ENCODE peak calls at places on chromosomes 12 and 14, in four cellular contexts. L, B, G and I are unnamed samples.

GRCh38 chr14:22850944-22851790 is 14.8 kb downstream of the MMP14 start:
- DNase-seq in L (peak; percentile 78), G (peak; percentile 93), B (peak; percentile 98), I (no peak)

GRCh38 chr14:29953501-29953900 is 25.9 kb upstream of the PRKD1 start:
- DNase-seq in G (no peak), B (no peak), L (no peak), I (no peak)

GRCh38 chr12:57767317-57767716 is 439 bp upstream of the CYP27B1 start:
- DNase-seq in L (no peak), G (no peak), B (no peak), I (no peak)

GRCh38 chr12:108190529-108190928 is 61.4 kb downstream of the WSCD2 start:
- DNase-seq in L (no peak), B (no peak), G (no peak), I (no peak)

GRCh38 chr12:132723764-132724140 is 13.1 kb downstream of the PGAM5 start:
- DNase-seq in B (peak; percentile 44), L (no peak), G (no peak), I (no peak)

GRCh38 chr14:101075801-101076413 is 172.4 kb upstream of the RTL1 start:
- DNase-seq in G (peak; percentile 55), B (no peak), L (no peak), I (no peak)

GRCh38 chr14:99758121-99758871 is 34.9 kb upstream of the EML1 start:
- DNase-seq in G (no peak), B (peak; percentile 96), L (no peak), I (no peak)

GRCh38 chr14:80275208-80275850 is 64.0 kb upstream of the DIO2 start:
- DNase-seq in L (no peak), G (no peak), B (peak; percentile 63), I (no peak)

GRCh38 chr14:53952533-53952932 is 4.1 kb downstream of the BMP4 start:
- DNase-seq in G (no peak), L (no peak), B (no peak), I (no peak)

GRCh38 chr14:90554341-90554740 is 157.5 kb downstream of the CALM1 start:
- DNase-seq in B (no peak), L (peak; percentile 86), G (no peak), I (no peak)

GRCh38 chr14:101400815-101401214 is 160.5 kb upstream of the DIO3 start:
- DNase-seq in G (no peak), B (peak; percentile 30), L (no peak), I (no peak)

GRCh38 chr12:71157601-71158233 is at the start of gene TSPAN8:
- DNase-seq in B (no peak), L (no peak), G (no peak), I (no peak)

GRCh38 chr12:1799882-1800645 is 20.3 kb upstream of the LRTM2 start:
- DNase-seq in G (no peak), L (no peak), B (no peak), I (no peak)

GRCh38 chr14:57816568-57817284 is 49.2 kb downstream of the SLC35F4 start:
- DNase-seq in B (no peak), L (no peak), G (no peak), I (no peak)

GRCh38 chr12:55250944-55251343 is 6.5 kb downstream of the OR6C74 start:
- DNase-seq in L (no peak), G (no peak), B (no peak), I (no peak)

GRCh38 chr14:84857571-84857970 is 672.4 kb upstream of the FLRT2 start:
- DNase-seq in B (no peak), L (no peak), G (no peak), I (no peak)

GRCh38 chr12:2853626-2854025 is 3.2 kb downstream of the TEX52 start:
- DNase-seq in L (peak; percentile 80), B (peak; percentile 74), G (peak; percentile 83), I (no peak)

GRCh38 chr12:48681738-48682532 is at the start of gene KANSL2:
- DNase-seq in B (peak; percentile 99), G (peak; percentile 99), L (peak; percentile 98), I (peak; percentile 99)

GRCh38 chr12:48680861-48681260 is 1.2 kb downstream of the KANSL2 start:
- DNase-seq in B (no peak), G (no peak), L (no peak), I (no peak)

GRCh38 chr12:48681416-48681737 is 661 bp downstream of the KANSL2 start:
- DNase-seq in G (no peak), B (peak; percentile 14), L (no peak), I (peak; percentile 46)

GRCh38 chr12:48677782-48678181 is 4.3 kb downstream of the KANSL2 start:
- DNase-seq in L (no peak), G (no peak), B (peak; percentile 41), I (no peak)

DNA sequence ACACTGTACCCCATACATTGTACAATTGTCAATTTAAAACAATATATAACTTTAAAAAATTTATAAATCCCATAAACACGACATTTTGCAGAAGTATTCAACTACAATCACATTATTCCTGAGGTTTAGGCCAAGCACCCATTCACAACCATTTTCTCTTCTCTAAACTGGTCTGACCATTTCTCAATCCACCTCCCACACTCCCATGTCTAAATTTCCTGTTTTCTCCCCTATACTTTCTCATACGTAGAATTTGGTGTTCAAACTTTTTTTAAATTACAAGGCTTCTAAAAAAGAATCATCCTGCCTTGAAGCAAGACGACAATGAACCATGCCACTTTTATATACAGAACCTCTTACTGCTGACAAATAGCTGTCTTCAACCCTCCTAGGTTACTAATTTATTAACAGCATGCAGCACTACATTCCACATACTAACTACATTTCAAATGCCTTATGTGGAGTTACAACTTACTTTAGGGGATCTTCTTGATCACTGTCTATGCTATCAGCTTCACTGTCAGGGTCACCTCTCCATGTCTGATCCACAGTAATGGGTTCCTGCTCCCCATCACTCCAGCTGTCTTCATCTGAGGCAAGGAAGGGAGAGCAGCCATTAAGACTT is 3.4 kb downstream of the KANSL2 start:
- DNase-seq in B (no peak), G (no peak), L (no peak), I (no peak)
- H3K4me1 ChIP-seq in B (peaks cover 4% of the 10 kb centered on the region), G (peaks cover 53% of the 10 kb centered on the region), L (peaks cover 10% of the 10 kb centered on the region), I (peaks cover 43% of the 10 kb centered on the region)

GRCh38 chr12:129193263-129193871 is 340.1 kb downstream of the GLT1D1 start:
- DNase-seq in L (no peak), G (no peak), B (no peak), I (peak; percentile 12)

GRCh38 chr12:129195081-129195480 is 341.8 kb downstream of the GLT1D1 start:
- DNase-seq in B (no peak), G (no peak), L (no peak), I (no peak)

GRCh38 chr12:129186952-129187351 is 333.7 kb downstream of the GLT1D1 start:
- DNase-seq in L (no peak), B (no peak), G (no peak), I (peak; percentile 1)

GRCh38 chr12:129185855-129186254 is 332.6 kb downstream of the GLT1D1 start:
- DNase-seq in L (no peak), G (no peak), B (no peak), I (no peak)

GRCh38 chr12:129190827-129191226 is 337.5 kb downstream of the GLT1D1 start:
- DNase-seq in G (no peak), B (no peak), L (no peak), I (no peak)
- H3K4me1 ChIP-seq in G (no peaks in the 10 kb centered on the region), B (no peaks in the 10 kb centered on the region), L (no peaks in the 10 kb centered on the region), I (no peaks in the 10 kb centered on the region)

DNA sequence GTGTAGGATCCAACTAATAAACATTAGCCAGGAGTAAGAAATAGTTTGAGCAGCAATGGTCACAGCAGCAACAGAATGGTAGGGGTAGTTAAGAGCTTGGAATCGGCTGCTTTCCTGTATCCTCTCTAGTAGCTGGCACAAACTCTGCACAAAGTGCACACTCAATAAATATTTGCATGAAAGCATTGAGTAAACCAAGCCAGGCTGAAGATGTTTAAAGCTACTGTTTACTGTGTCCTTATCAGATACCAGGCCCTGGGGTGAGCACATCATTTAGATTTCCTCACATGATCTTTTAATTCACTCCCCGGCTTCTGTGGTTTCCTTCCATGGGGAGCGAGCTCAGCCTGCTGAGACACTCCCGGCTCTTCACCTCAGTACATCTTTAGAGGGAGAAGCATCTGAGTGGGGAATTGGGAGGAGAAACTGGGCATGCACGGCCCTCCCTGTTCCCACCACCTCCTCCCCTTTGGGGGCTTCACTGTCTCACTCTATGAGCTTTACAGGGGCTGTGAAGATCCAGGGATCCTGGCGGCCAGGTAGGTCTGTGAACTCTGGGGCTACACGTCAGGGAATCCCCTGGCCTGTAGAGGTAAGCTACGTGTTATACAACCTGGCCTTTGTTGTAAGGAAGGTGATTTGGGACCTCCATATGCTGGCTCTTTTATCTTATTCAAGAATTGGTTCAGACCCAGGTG is 107.2 kb upstream of the VASH1 start:
- DNase-seq in B (no peak), G (no peak), L (no peak), I (no peak)
- H3K4me1 ChIP-seq in B (no peaks in the 10 kb centered on the region), G (no peaks in the 10 kb centered on the region), L (no peaks in the 10 kb centered on the region), I (no peaks in the 10 kb centered on the region)

GRCh38 chr14:102693006-102693755 is 84.1 kb upstream of the TRAF3 start:
- DNase-seq in G (no peak), L (no peak), B (no peak), I (no peak)

GRCh38 chr14:102694530-102695171 is 82.6 kb upstream of the TRAF3 start:
- DNase-seq in L (no peak), G (peak; percentile 70), B (peak; percentile 73), I (peak; percentile 78)

GRCh38 chr14:102696332-102696731 is 80.9 kb upstream of the TRAF3 start:
- DNase-seq in G (no peak), L (no peak), B (no peak), I (no peak)

GRCh38 chr14:102697125-102697900 is 79.9 kb upstream of the TRAF3 start:
- DNase-seq in L (no peak), B (no peak), G (no peak), I (no peak)

GRCh38 chr14:102695172-102695569 is 82.1 kb upstream of the TRAF3 start:
- DNase-seq in G (no peak), L (no peak), B (no peak), I (no peak)
- H3K4me1 ChIP-seq in G (peaks cover 25% of the 10 kb centered on the region), L (no peaks in the 10 kb centered on the region), B (no peaks in the 10 kb centered on the region), I (peaks cover 4% of the 10 kb centered on the region)

GRCh38 chr12:13368431-13368830 is 171.9 kb downstream of the EMP1 start:
- DNase-seq in L (no peak), G (no peak), B (no peak), I (no peak)
- H3K4me1 ChIP-seq in L (no peaks in the 10 kb centered on the region), G (no peaks in the 10 kb centered on the region), B (no peaks in the 10 kb centered on the region), I (no peaks in the 10 kb centered on the region)

GRCh38 chr14:69489495-69489894 is 5.0 kb downstream of the PLEKHD1 start:
- DNase-seq in L (no peak), B (no peak), G (no peak), I (no peak)

GRCh38 chr14:69485701-69486100 is 1.2 kb downstream of the PLEKHD1 start:
- DNase-seq in L (no peak), G (no peak), B (no peak), I (no peak)

GRCh38 chr14:69487771-69488170 is 3.2 kb downstream of the PLEKHD1 start:
- DNase-seq in G (no peak), B (no peak), L (no peak), I (no peak)

GRCh38 chr14:69485261-69485660 is 733 bp downstream of the PLEKHD1 start:
- DNase-seq in G (no peak), L (no peak), B (no peak), I (no peak)

DNA sequence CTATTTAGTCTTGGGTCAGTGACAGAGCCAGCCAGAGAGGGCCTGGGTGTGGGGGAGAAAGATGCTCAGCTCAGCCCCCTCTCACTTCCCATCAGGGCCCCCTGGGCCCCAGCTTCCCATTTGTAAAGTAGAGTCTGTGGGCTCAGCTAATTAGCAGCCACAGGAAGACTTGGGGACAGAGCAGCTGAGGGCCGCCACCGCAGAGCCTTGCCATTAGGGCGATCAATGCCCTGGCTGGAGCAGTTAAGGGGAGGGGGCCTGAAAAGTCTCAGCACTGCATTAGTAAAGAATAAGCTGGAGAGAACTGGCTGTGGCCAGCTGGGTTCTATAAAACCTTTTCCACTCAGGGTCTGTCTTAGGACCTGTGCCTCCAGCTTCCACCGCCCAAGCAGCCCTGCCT is 2.7 kb downstream of the PLEKHD1 start:
- DNase-seq in B (no peak), G (no peak), L (no peak), I (no peak)
- H3K4me1 ChIP-seq in B (peaks cover 3% of the 10 kb centered on the region), G (peaks cover 17% of the 10 kb centered on the region), L (peaks cover 12% of the 10 kb centered on the region), I (peaks cover 9% of the 10 kb centered on the region)

GRCh38 chr14:74426202-74426582 is at the start of gene SYNDIG1L:
- DNase-seq in L (no peak), G (no peak), B (no peak), I (no peak)
- H3K4me1 ChIP-seq in L (no peaks in the 10 kb centered on the region), G (peaks cover 6% of the 10 kb centered on the region), B (no peaks in the 10 kb centered on the region), I (peaks cover 10% of the 10 kb centered on the region)